ENCODE peak calls at places on chromosomes 6 and 20, in four cellular contexts. T is H1, K is HL-60, M is Panc1. P is an unnamed sample.

GRCh38 chr6:10146723-10147451 is 268.0 kb downstream of the TFAP2A start:
- DNase-seq in T (no peak), K (peak; percentile 10), M (no peak), P (no peak)

GRCh38 chr6:166006593-166007301 is 160.9 kb downstream of the TBXT start:
- DNase-seq in T (no peak), K (no peak), M (no peak), P (no peak)

GRCh38 chr6:119147101-119148053 is 68.9 kb upstream of the FAM184A start:
- DNase-seq in T (no peak), K (peak; percentile 81), M (peak; percentile 94), P (no peak)

GRCh38 chr6:170210026-170210390 is 80.9 kb downstream of the DLL1 start:
- DNase-seq in T (no peak), K (no peak), M (no peak), P (no peak)

GRCh38 chr6:111743318-111743717 is 129.9 kb downstream of the FYN start:
- DNase-seq in T (no peak), K (no peak), M (no peak), P (no peak)

GRCh38 chr6:100283288-100283687 is 181.4 kb downstream of the SIM1 start:
- DNase-seq in T (no peak), K (no peak), M (peak; percentile 42), P (no peak)

GRCh38 chr6:41449399-41450245 is 96.6 kb upstream of the FOXP4 start:
- DNase-seq in T (no peak), K (no peak), M (no peak), P (no peak)

GRCh38 chr20:41123636-41124035 is 13.7 kb upstream of the PLCG1 start:
- DNase-seq in T (no peak), K (no peak), M (no peak), P (no peak)

GRCh38 chr6:150723857-150724256 is 124.2 kb downstream of the PLEKHG1 start:
- DNase-seq in T (no peak), K (no peak), M (no peak), P (no peak)

GRCh38 chr6:99189823-99190721 is 159.4 kb downstream of the FAXC start:
- DNase-seq in T (no peak), K (no peak), M (no peak), P (no peak)

GRCh38 chr6:35706468-35706867 is 17.8 kb upstream of the FKBP5 start:
- DNase-seq in T (no peak), K (no peak), M (no peak), P (no peak)

GRCh38 chr6:111951439-111952140 is 78.3 kb upstream of the FYN start:
- DNase-seq in T (no peak), K (no peak), M (no peak), P (no peak)

GRCh38 chr20:54133434-54134427 is 40.1 kb downstream of the CYP24A1 start:
- DNase-seq in T (no peak), K (no peak), M (no peak), P (no peak)

GRCh38 chr6:106309766-106310373 is 15.7 kb downstream of the ATG5 start:
- DNase-seq in T (no peak), K (no peak), M (peak; percentile 50), P (no peak)

GRCh38 chr6:144468709-144469108 is 183.6 kb downstream of the UTRN start:
- DNase-seq in T (no peak), K (no peak), M (no peak), P (no peak)

GRCh38 chr6:6900566-6901204 is 207.1 kb upstream of the RREB1 start:
- DNase-seq in T (no peak), K (no peak), M (no peak), P (no peak)
- TF ChIP-seq POLR2AphosphoS5 in T (no peak), K (no peak), M (no peak), P (no peak)

DNA sequence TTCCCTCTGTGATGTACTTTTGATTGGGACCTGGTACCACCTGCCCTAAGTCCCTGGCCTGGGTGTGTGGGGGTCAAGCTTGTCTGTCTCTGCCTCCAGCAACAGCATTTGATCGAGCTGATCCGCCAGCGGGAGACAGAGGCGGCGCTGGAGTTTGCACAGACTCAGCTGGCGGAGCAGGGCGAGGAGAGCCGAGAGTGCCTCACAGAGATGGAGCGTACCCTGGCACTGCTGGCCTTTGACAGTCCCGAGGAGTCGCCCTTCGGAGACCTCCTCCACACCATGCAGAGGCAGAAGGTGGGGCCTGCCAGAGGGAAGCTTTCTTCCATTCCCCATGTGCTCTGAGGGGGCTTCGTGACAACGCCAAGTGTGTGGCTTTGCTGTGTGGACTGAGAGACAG is 5.4 kb downstream of the GID8 start:
- DNase-seq in T (no peak), K (no peak), M (no peak), P (no peak)
- TF ChIP-seq POLR2AphosphoS5 in T (no peak), K (no peak), M (no peak), P (no peak)

DNA sequence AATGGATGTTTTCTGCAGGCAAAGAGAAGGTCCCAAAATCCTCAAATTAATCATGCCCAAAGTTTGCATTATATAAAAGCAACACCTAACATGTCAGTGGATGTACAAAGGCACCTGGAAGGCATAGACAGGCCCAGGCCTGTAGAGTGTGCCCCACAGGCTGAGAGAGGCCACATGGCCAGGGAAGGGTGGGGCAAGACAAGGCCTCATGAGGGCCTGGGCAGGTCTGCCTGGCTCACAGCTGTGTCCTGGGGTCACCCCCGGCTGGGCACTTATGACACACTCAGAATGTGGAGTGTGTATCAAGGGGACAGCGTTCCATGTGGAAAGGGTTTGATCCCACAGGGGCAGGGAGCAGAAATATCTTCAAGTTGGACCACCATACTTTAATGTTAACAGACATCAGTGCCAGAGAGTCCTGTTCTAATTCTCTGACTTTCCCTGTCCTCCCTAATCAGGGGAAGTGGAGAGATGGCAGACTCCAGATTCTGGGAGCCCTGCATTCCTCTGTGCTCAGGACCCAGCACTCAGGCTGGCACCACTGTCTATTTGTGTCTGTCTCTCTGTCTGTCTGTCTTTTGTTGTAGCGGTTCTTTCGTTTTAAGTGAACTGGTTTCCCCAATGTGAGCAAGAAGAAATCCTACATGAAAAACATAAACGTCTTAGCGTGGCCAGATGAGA is 178.3 kb upstream of the FOXA2 start:
- DNase-seq in T (no peak), K (no peak), M (no peak), P (peak; percentile 52)
- TF ChIP-seq POLR2AphosphoS5 in T (no peak), K (no peak), M (no peak), P (no peak)

DNA sequence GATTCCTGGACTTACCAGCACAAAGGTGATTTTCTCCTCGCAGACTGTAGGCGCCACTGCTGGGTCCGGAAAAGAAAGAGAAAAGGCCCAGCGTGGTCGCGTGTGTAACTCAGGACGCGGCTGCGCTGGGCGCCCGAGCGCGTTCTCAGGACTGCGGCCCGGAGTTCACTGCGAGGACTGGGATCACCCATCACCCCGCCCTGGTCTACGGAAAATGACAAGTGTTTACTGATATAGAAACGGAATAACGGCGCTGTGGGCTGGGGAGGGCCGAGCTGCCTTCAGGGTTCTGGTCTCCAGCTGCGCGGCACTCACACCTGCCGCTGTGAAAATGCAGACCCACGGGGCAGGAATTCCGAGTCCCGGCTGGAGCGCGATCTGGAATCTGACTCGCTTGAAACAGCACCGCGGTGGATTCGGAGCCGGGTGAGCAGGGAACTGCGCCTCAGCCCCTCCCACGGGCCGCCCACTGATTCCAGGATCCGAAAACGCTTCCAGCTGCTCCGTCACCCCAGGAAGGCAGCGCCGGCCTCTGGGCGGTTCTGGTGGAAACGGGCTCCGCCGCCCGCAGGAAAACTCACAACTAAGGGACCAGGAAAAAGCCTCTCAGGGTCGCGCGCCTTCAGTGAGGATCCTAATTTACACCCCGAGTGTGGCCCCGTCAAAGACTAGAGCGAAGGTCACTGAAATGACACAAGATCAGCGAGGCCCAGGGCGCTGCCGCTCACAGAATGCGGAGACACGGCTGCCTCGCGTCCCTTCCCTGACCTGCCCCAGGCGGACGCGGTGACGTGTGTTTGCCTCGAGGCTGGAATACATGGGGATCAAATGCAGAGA is 34.5 kb downstream of the HLA-A start:
- DNase-seq in T (no peak), K (no peak), M (no peak), P (peak; percentile 74)
- TF ChIP-seq POLR2AphosphoS5 in T (no peak), K (no peak), M (peak; percentile 17), P (peak; percentile 33)

DNA sequence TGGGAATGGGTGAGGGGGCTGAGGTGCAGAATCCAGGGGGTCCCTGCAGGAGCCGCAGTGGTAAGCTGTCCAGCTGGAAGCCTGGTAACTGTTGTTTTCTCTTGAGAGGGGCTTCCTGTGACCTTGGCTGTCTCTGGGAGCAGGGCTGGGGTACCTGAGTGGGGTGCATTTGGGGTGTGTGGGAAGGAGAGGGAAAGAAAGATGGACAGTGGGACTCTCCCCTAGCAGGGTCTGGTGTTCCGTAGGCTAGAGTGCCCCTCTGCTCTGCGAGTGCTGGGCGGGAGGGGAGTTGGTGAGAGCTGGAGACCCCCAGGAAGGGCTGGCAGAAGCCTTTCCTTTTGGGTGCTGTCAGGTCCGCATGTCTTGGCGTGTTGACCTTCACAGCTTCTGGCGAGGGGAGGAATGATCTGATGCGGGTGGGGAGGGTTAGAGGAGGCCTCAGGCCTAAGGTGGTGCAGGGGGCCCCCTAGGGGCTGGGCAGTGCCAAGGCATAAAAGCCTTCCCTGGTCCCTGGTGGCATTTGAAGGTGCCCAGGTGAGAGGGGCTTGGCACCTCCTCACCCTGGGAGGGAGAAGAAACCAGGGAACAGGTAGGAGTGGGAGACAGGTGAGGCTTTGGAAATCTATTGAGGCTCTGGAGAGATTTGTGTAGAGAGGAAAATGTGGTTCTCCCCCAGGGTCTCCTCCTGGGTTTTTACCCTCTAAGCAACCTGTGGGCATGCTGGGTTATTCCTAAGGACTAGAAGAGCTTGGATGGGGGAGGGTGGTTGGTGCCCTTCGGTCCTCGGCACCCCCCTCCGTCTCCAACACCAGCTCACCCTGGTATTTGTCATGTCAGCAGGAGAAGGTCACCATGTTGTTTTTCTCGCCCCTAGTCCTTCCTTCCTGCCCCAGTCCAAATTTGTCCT is 3.3 kb downstream of the VEGFA start:
- DNase-seq in T (no peak), K (no peak), M (no peak), P (no peak)
- TF ChIP-seq POLR2AphosphoS5 in T (peak; percentile 11), K (no peak), M (no peak), P (no peak)

DNA sequence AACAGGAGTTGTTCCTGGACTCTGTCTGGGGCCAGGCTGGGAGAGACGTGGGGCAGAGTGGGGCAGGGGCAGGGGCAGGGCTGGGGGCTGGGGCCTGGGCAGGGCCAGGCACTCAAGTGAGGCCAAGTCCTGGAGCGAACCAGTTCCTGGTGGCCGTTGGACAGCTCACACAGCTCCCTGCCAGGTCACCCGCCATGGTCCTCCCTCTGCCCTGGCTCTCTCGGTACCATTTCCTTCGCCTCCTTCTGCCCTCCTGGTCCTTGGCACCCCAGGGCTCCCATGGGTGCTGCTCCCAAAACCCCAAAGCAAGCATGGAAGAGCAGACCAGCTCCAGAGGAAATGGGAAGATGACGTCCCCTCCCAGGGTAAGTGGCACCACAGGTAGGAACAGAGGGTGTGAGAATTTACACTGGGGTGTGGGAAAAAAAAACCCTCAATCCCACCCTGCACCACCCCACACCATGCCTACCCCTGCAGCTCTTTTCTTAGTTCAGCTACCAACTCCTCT is at the start of gene MCCD1:
- DNase-seq in T (no peak), K (no peak), M (no peak), P (no peak)
- TF ChIP-seq POLR2AphosphoS5 in T (peak; percentile 70), K (no peak), M (no peak), P (no peak)

GRCh38 chr20:17507032-17507431 is 24.1 kb downstream of the BFSP1 start:
- DNase-seq in T (no peak), K (no peak), M (no peak), P (no peak)
- TF ChIP-seq POLR2AphosphoS5 in T (no peak), K (no peak), M (no peak), P (no peak)

GRCh38 chr20:1330075-1330830 is 1.3 kb upstream of the SDCBP2 start:
- DNase-seq in T (no peak), K (no peak), M (no peak), P (peak; percentile 77)
- TF ChIP-seq POLR2AphosphoS5 in T (no peak), K (no peak), M (no peak), P (peak; percentile 78)

P was measured in breast epithelium.